ENCODE peak calls at places on chromosomes 13 and 19, in six cellular contexts. V, H, O, K, W and M are unnamed samples.

GRCh38 chr13:93724187-93724586 is 497.6 kb downstream of the GPC6 start:
- DNase-seq in O (no peak), H (no peak), W (no peak), K (no peak), V (no peak), M (no peak)

GRCh38 chr19:34269968-34270621 is 15.7 kb downstream of the GARRE1 start:
- DNase-seq in V (peak; percentile 12), W (peak; percentile 83), K (no peak), O (peak; percentile 64), H (peak; percentile 40), M (peak; percentile 48)

GRCh38 chr19:3250675-3251074 is 26.2 kb downstream of the CELF5 start:
- DNase-seq in H (no peak), V (no peak), W (no peak), O (no peak), K (no peak), M (no peak)

GRCh38 chr19:50465986-50466771 is 10.1 kb upstream of the EMC10 start:
- DNase-seq in W (peak; percentile 4), H (peak; percentile 60), O (peak; percentile 87), V (peak; percentile 20), K (peak; percentile 22), M (no peak)

GRCh38 chr19:5313307-5313706 is 27.3 kb downstream of the PTPRS start:
- DNase-seq in W (no peak), K (no peak), H (peak; percentile 69), V (no peak), O (no peak), M (no peak)

GRCh38 chr13:43377955-43378354 is 354.6 kb downstream of the DNAJC15 start:
- DNase-seq in W (peak; percentile 90), K (no peak), O (no peak), H (peak; percentile 38), V (no peak), M (peak; percentile 14)

GRCh38 chr19:1725100-1726064 is 27.9 kb upstream of the ONECUT3 start:
- DNase-seq in O (no peak), H (peak; percentile 65), V (peak; percentile 75), K (peak; percentile 86), W (peak; percentile 37), M (no peak)

GRCh38 chr13:98033277-98034247 is 80.1 kb downstream of the IPO5 start:
- DNase-seq in O (no peak), K (no peak), W (peak; percentile 47), V (peak; percentile 68), H (no peak), M (peak; percentile 71)

GRCh38 chr19:2154587-2155075 is 3.3 kb upstream of the AP3D1 start:
- DNase-seq in H (no peak), K (no peak), V (peak; percentile 10), W (peak; percentile 76), O (no peak), M (no peak)

GRCh38 chr19:34254552-34255432 is at the start of gene GARRE1:
- DNase-seq in K (peak; percentile 25), W (peak; percentile 38), V (peak; percentile 75), H (peak; percentile 91), O (peak; percentile 71), M (no peak)

GRCh38 chr19:44640518-44640917 is 3.2 kb upstream of the PVR start:
- DNase-seq in O (no peak), V (no peak), W (peak; percentile 59), K (no peak), H (no peak), M (no peak)

GRCh38 chr19:56748443-56748842 is 76.9 kb upstream of the ZNF835 start:
- DNase-seq in H (no peak), W (no peak), K (no peak), V (no peak), O (no peak), M (peak; percentile 7)

GRCh38 chr19:44278181-44278690 is 18.6 kb downstream of the ZNF233 start:
- DNase-seq in H (no peak), V (no peak), O (no peak), W (peak; percentile 8), K (no peak), M (peak; percentile 12)

GRCh38 chr19:37963190-37963947 is 56.4 kb downstream of the SIPA1L3 start:
- DNase-seq in K (no peak), W (peak; percentile 93), H (no peak), O (no peak), V (no peak), M (peak; percentile 29)

GRCh38 chr19:27774827-27775226 is 1438.1 kb downstream of the UQCRFS1 start:
- DNase-seq in O (no peak), W (no peak), V (no peak), H (no peak), K (no peak), M (no peak)
- TF ChIP-seq CTCF in O (no peak), W (peak; percentile 6), V (no peak), H (no peak), K (no peak), M (peak; percentile 62)

GRCh38 chr13:19957320-19958118 is 1.0 kb upstream of the ZMYM2 start:
- DNase-seq in W (peak; percentile 81), K (peak; percentile 63), V (peak; percentile 85), H (peak; percentile 78), O (peak; percentile 82), M (peak; percentile 76)

GRCh38 chr13:19959831-19960672 is 1.5 kb downstream of the ZMYM2 start:
- DNase-seq in O (peak; percentile 92), H (peak; percentile 83), V (peak; percentile 95), W (peak; percentile 88), K (peak; percentile 61), M (peak; percentile 83)

GRCh38 chr13:19958119-19959111 is at the start of gene ZMYM2:
- DNase-seq in W (peak; percentile 97), K (peak; percentile 99), H (peak; percentile 99), V (peak; percentile 99), O (peak; percentile 100), M (peak; percentile 96)

GRCh38 chr13:19960673-19961015 is 2.1 kb downstream of the ZMYM2 start:
- DNase-seq in H (no peak), K (no peak), W (no peak), V (no peak), O (no peak), M (no peak)

DNA sequence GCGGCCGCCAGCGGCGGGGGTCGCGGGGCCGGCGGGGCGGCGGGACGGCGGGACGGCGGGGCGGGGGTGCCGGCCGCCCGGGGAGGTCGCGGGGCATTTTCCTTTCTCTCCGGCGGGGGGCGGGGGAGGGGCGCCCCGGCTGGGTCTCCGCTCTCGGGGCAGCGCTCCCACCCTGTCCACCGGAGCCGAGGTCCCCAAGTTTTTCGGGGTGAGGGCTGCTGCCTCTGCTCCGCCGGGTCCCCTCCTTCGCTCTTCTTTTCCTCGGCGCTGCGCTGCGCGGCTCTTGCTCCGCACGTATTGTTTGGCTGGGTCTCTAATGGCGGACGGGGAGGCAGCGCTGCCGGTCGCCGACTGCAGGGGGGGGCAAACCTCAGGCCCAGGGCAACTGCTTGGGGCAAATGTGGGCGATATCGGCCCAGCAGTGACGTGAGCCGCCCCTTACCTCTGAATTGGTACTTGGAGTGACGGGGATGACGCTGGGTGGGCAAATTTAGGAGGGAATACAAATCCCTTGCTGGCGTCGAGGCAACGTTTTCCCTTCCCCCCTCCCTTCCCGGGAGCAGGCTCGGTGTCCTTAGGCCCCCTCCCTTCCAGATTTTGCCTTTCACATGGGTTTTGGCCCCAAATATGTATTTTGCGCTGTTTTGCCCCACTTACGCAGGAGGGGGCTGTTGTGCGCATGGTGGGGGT is 759 bp downstream of the ZMYM2 start:
- DNase-seq in W (peak; percentile 42), V (peak; percentile 71), K (peak; percentile 39), H (peak; percentile 51), O (peak; percentile 82), M (peak; percentile 38)
- TF ChIP-seq CTCF in W (peak; percentile 2), V (no peak), K (no peak), H (no peak), O (no peak), M (peak; percentile 43)

DNA sequence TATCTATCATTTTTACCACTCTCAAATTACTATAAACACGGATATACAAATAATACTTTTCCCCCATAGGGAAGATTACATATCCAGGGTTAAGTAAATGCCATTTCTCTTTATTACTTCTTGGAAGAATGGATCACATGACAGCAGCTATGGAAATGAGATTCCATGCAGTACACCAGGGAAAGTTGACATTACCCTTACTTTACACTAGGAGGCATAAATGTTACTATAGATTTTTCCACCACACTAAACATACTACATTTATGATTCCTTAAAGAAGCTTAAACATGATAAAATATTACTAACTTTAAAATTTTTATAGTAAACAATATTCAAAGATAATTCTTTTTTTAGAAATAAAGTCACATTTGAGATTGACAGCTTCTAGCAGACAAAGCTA is 611.4 kb downstream of the PCDH9 start:
- DNase-seq in W (peak; percentile 46), H (no peak), K (no peak), V (peak; percentile 62), O (no peak), M (no peak)
- TF ChIP-seq CTCF in W (peak; percentile 23), H (no peak), K (peak; percentile 51), V (peak; percentile 43), O (peak; percentile 43), M (peak; percentile 39)

GRCh38 chr19:23440207-23440606 is 44.9 kb upstream of the ZNF91 start:
- DNase-seq in W (no peak), V (no peak), H (no peak), K (no peak), O (no peak), M (no peak)
- TF ChIP-seq CTCF in W (no peak), V (no peak), H (no peak), K (no peak), O (no peak), M (peak; percentile 39)

GRCh38 chr13:102726430-102726829 is 31.6 kb upstream of the METTL21C start:
- DNase-seq in O (no peak), K (no peak), V (no peak), H (no peak), W (no peak), M (no peak)
- TF ChIP-seq CTCF in O (no peak), K (no peak), V (no peak), H (no peak), W (no peak), M (no peak)

DNA sequence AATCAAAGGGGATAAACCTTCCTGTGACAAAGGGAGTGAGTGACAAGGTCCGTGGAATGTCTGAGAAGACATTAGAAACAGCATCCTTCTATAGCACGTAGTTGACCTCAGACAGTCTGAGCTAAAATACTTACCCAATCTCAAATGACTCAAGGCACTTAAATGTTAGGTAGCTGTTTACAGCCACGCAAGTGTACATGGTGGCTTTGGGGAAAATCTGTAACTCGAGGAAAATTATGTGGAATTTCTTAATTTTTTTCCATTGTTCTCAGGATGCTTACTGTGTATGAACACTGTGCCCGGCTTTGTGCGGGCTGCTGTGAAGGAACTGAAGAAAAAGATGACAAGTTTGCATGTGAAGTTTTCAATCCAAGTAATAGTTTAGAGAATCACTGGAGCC is 5.2 kb downstream of the LGALS13 start:
- DNase-seq in O (no peak), H (no peak), W (no peak), K (no peak), V (no peak), M (no peak)
- TF ChIP-seq CTCF in O (no peak), H (no peak), W (no peak), K (no peak), V (no peak), M (no peak)

DNA sequence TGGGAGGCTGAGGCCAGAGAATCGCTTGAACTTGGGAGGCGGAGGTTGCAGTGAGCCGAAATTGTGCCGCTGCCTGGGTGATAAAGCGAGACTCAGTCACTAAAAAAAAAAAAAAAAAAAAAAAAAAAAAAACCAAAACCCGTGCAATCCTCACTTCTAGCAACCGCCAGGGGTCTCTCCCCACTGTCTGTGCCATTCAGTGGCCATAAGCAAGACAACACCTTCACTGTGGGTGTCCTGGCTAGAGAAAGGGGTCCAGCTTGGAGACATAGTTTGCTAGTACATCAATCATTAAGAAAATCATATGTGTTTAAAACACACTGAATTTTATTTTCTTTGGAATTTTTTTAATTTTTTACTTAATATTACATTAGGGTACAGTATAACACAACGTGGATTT is 68.2 kb downstream of the RASL11A start:
- DNase-seq in V (no peak), K (no peak), W (no peak), O (no peak), H (no peak), M (no peak)
- TF ChIP-seq CTCF in V (no peak), K (peak; percentile 27), W (no peak), O (no peak), H (no peak), M (peak; percentile 55)